ENCODE peak calls at places on chromosomes 13 and 19, in four cellular contexts. E is progenitor cell of endocrine pancreas, J is AG09309, D is tibial artery. A is an unnamed sample.

GRCh38 chr13:103067751-103068563 is 1.7 kb upstream of the SLC10A2 start:
- DNase-seq in D (no peak), E (no peak), J (no peak), A (no peak)

GRCh38 chr19:13301627-13302334 is 151.6 kb downstream of the IER2 start:
- DNase-seq in E (no peak), J (no peak), D (no peak), A (no peak)

GRCh38 chr19:1093811-1094553 is 1.2 kb downstream of the POLR2E start:
- DNase-seq in D (no peak), E (no peak), J (no peak), A (no peak)

GRCh38 chr19:15175609-15176008 is 25.2 kb downstream of the NOTCH3 start:
- DNase-seq in D (no peak), J (no peak), E (no peak), A (no peak)

GRCh38 chr19:16088985-16089846 is 12.9 kb downstream of the TPM4 start:
- DNase-seq in J (no peak), D (no peak), E (no peak), A (no peak)

GRCh38 chr19:18675779-18676178 is 7.7 kb upstream of the CRTC1 start:
- DNase-seq in D (no peak), E (no peak), J (no peak), A (no peak)

GRCh38 chr13:23319915-23320224 is 113.6 kb downstream of the SACS start:
- DNase-seq in E (no peak), D (no peak), J (no peak), A (no peak)

GRCh38 chr19:57241181-57241580 is 749 bp downstream of the ZNF805 start:
- DNase-seq in D (no peak), J (no peak), E (no peak), A (no peak)

GRCh38 chr19:49746206-49746958 is 16.7 kb downstream of the TSKS start:
- DNase-seq in D (no peak), J (no peak), E (no peak), A (peak)

GRCh38 chr19:50829801-50830200 is 3.6 kb downstream of the KLK15 start:
- DNase-seq in E (no peak), D (no peak), J (no peak), A (no peak)

GRCh38 chr19:36110487-36111199 is at the start of gene OVOL3:
- DNase-seq in E (no peak), D (no peak), J (no peak), A (no peak)

GRCh38 chr13:84446972-84447700 is 564.9 kb upstream of the SLITRK1 start:
- DNase-seq in E (no peak), J (peak), D (no peak), A (no peak)

GRCh38 chr13:85828094-85828684 is 29.0 kb upstream of the SLITRK6 start:
- DNase-seq in E (no peak), D (no peak), J (no peak), A (no peak)

GRCh38 chr13:29067306-29067945 is 247.3 kb downstream of the MTUS2 start:
- DNase-seq in E (no peak), D (no peak), J (no peak), A (no peak)

GRCh38 chr19:39406656-39407393 is at the start of gene ZFP36:
- DNase-seq in J (no peak), D (peak), E (peak), A (peak)

GRCh38 chr19:33156354-33156753 is 24.4 kb downstream of the WDR88 start:
- DNase-seq in J (no peak), D (no peak), E (no peak), A (no peak)

GRCh38 chr19:32622002-32622401 is 41.0 kb downstream of the PDCD5 start:
- DNase-seq in J (no peak), E (no peak), D (no peak), A (no peak)

DNA sequence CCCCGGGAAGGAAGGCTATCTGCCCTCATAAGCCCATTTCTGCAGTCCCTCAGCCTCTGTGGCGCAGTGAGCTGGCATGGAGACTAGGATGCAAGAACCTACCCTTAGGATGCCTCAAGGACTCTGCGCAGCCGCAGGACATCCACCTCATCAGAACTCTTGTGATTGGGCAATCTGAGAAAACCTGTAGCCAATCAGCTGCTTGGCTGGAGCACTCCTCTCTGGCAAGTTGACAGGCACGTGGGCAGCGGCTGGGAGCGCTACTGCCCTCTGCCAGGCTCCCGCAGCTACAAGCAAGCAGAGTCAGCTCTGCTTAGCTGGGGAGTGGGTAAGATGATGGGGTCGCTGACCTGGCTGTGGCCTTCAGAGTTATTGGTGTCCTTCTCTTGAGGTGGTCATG is 1.5 kb upstream of the ECSIT start:
- DNase-seq in D (peak), J (no peak), E (no peak), A (peak)
- TF ChIP-seq CTCF in D (peak), J (peak), E (peak), A (peak)

GRCh38 chr19:3801412-3802096 is 15.4 kb upstream of the MATK start:
- DNase-seq in E (no peak), J (no peak), D (no peak), A (no peak)
- TF ChIP-seq CTCF in E (peak), J (peak), D (no peak), A (peak)

GRCh38 chr19:12155324-12155723 is 1.2 kb downstream of the ZNF625 start:
- DNase-seq in E (no peak), J (no peak), D (no peak), A (no peak)

GRCh38 chr19:12159773-12160414 is 3.0 kb upstream of the ZNF136 start:
- DNase-seq in E (no peak), J (no peak), D (no peak), A (no peak)

DNA sequence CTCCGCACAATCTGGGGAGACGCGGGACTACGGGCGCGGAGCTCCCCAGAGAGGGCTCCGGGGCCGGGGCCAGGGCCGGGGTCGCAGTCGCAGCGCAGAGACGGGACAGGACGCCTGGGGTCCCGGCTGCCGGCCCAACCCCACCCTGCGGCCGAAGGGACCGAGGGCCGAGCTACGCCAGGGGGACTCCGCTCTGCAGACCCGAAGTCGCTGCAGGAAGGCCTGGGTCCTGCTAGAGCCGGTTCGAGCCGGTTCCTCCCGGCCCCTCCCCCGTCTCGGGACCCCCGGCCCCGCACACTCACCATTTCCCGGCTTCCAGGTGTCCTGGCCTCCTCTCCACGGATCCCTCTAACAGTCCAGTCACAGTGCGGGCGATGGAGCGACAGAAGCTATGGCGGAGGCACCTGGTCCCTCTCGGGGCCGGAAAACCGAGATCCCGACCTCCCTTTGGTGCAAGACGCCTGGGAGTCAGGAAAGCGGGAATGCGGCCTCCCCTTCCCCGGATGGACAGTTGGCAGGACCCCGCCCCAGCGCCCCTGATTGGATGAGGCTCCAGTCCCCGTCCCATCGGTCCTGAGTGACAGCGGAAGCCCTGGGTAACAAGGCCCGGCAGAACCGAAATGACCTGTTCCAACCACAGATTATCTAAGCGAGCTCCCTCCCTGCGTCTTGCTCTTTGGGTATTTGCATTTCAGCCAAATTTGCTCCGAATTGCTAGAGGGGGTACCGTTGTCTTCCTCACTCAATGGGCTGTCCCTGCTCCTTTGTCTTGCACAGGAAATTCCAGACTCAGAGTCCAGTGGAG is at the start of gene ZNF625:
- DNase-seq in J (peak), E (peak), D (peak), A (peak)
- TF ChIP-seq CTCF in J (no peak), E (no peak), D (no peak), A (no peak)

GRCh38 chr19:34241513-34242337 is 12.6 kb upstream of the GARRE1 start:
- DNase-seq in J (no peak), D (no peak), E (peak), A (peak)
- TF ChIP-seq CTCF in J (no peak), D (no peak), E (peak), A (peak)

GRCh38 chr13:30115257-30115600 is 192.1 kb downstream of the KATNAL1 start:
- DNase-seq in E (no peak), J (no peak), D (no peak), A (no peak)
- TF ChIP-seq CTCF in E (no peak), J (no peak), D (no peak), A (peak)

GRCh38 chr19:58428617-58429016 is 11.3 kb downstream of the ZNF132 start:
- DNase-seq in J (no peak), D (no peak), E (no peak), A (no peak)

GRCh38 chr19:58434217-58434616 is 5.7 kb downstream of the ZNF132 start:
- DNase-seq in E (no peak), J (no peak), D (no peak), A (no peak)

GRCh38 chr19:58429745-58430144 is 10.2 kb downstream of the ZNF132 start:
- DNase-seq in E (no peak), D (no peak), J (no peak), A (no peak)
- TF ChIP-seq CTCF in E (no peak), D (no peak), J (no peak), A (no peak)

DNA sequence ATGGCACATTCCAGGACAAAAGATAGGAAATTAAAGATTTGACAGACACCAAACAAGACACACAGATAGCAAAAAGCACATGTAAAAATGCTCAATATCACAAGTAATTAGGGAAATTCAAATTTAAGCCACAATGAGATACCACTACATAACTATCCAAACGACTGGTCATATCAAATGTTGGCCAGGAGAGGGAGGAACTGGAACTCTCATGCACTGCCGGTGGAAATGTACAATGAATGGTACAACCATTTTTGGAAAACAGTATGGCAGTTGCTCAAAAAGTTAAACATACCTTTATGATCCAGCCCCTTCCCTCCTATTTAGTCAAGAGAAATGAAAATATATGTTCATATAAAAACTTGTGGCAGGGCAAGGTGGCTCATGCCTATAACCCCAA is 36.8 kb upstream of the CYP2S1 start:
- DNase-seq in J (no peak), D (no peak), E (no peak), A (no peak)
- TF ChIP-seq CTCF in J (no peak), D (no peak), E (no peak), A (peak)

DNA sequence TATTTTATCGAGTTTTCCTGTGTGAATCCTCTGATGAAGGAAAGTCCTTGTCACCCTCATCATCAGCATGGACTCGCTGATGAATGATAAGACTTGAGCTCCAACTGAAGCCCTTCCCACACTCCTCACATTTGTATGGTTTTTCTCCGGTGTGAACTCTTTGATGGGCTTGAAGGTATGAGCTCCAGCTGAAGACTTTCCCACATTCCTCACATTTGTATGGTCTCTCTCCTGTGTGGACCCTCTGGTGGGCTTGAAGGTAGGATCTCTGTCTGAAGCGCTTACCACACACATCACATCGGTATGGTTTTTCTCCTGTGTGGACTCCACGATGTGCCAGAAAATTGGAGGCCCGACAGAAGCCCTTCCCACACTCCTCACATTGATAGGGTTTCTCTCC is 21.7 kb downstream of the ZNF45 start:
- DNase-seq in D (no peak), E (no peak), J (no peak), A (no peak)
- TF ChIP-seq CTCF in D (no peak), E (no peak), J (no peak), A (no peak)

GRCh38 chr19:2543463-2544442 is 67.8 kb downstream of the GADD45B start:
- DNase-seq in J (peak), D (peak), E (peak), A (peak)

GRCh38 chr19:2538096-2538757 is 62.3 kb downstream of the GADD45B start:
- DNase-seq in E (no peak), J (no peak), D (no peak), A (no peak)

GRCh38 chr19:2542341-2543069 is 66.6 kb downstream of the GADD45B start:
- DNase-seq in D (no peak), J (no peak), E (no peak), A (no peak)

GRCh38 chr19:2540251-2540645 is 64.3 kb downstream of the GADD45B start:
- DNase-seq in J (no peak), E (no peak), D (no peak), A (no peak)

DNA sequence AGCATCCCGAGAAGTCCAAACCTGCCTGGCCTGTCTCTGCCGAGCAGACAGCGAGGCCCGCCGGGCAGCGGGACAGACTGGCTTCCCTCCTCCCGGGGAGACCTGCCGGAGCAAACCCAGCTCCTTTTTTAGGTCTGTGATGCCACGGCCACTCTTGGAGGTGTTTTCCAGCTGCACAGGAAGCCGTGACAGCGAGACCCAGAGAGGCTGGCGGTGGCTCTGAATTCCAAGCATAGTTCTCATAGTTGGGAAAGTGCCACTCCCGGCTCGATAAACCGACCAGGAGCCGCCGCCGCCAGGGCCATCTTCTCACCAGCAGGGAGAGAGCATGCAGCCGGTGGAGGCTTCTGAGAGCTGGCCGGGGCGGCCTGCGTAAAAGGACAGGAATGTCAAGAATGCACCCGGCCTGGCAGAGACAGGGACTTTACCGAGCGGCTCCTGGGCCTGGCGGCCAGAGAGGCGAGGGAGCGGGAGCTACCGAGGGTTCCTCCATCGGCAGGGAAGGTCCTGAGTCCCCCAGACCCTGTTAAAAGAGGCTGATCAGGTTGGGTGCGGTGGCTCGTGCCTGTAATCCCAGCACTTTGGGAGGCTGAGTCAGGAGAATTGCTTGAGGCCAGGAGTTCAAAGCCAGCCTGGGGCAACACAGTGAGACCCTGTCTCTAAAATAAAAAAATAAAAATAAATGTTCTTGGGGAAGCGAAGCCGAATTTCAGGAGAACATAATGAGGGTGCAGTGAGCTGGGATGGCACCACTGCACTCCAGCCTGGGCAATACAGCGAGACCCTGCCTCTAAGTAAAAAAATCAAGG is 64.9 kb downstream of the GADD45B start:
- DNase-seq in D (peak), J (peak), E (peak), A (peak)
- TF ChIP-seq CTCF in D (peak), J (peak), E (peak), A (peak)

DNA sequence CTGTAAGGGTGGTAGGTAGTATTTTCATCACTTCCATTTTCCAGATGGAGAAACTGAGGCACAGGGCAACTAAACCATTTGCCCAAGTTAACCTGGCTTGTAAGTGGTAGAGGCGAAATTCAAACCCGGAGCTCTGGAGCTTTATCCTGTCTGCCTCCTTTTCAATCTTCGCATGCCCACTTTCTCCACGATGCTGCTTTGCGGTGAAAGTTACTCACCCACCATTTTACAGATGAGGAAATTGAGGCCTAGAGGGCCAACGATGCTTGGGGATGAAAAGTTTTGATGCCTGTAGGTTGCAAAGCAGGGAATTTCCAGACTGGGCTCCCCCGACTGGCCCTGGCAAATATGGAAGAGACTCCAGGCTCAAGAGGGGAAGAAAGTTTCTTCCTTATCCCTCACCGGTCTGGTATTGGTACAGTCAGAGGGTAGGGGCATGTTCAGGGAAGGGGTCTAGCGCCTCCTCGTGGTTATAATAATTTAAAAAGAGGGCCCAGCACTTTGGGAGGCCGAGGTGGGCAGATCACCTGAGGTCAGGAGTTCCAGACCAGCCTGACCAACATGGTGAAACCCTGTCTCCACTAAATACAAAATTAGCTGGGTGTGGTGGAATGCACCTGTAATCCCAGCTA is 1.9 kb upstream of the SH2D3A start:
- DNase-seq in E (no peak), J (no peak), D (no peak), A (no peak)
- TF ChIP-seq CTCF in E (peak), J (peak), D (peak), A (peak)

A was measured in neural crest cell.